ENCODE peak calls at places on chromosomes 16 and 17, in ten cellular contexts. One of them, this sample, is unnamed.

GRCh38 chr17:83064732-83065659 is 14.4 kb upstream of the METRNL start:
- DNase-seq in AG10803: no peak
- DNase-seq in GM23338: no peak
- DNase-seq in fibroblast of pulmonary artery: no peak
- DNase-seq in ovary: peak
- DNase-seq in right atrium auricular region: no peak
- DNase-seq in BE2C: peak
- DNase-seq in SK-N-SH: no peak
- DNase-seq in mucosa of descending colon: peak
- DNase-seq in IMR-90: no peak
- DNase-seq in this sample: no peak

GRCh38 chr17:67819722-67820121 is 5.6 kb upstream of the BPTF start:
- DNase-seq in SK-N-SH: no peak
- DNase-seq in BE2C: no peak
- DNase-seq in ovary: no peak
- DNase-seq in fibroblast of pulmonary artery: no peak
- DNase-seq in right atrium auricular region: no peak
- DNase-seq in mucosa of descending colon: no peak
- DNase-seq in GM23338: no peak
- DNase-seq in AG10803: no peak
- DNase-seq in IMR-90: no peak
- DNase-seq in this sample: no peak

GRCh38 chr17:4028436-4028835 is 64.2 kb upstream of the ATP2A3 start:
- DNase-seq in ovary: no peak
- DNase-seq in right atrium auricular region: no peak
- DNase-seq in SK-N-SH: no peak
- DNase-seq in BE2C: no peak
- DNase-seq in AG10803: no peak
- DNase-seq in fibroblast of pulmonary artery: no peak
- DNase-seq in GM23338: no peak
- DNase-seq in mucosa of descending colon: no peak
- DNase-seq in IMR-90: no peak
- DNase-seq in this sample: no peak

GRCh38 chr17:80507965-80508364 is 31.6 kb upstream of the NPTX1 start:
- DNase-seq in right atrium auricular region: no peak
- DNase-seq in BE2C: no peak
- DNase-seq in IMR-90: no peak
- DNase-seq in GM23338: no peak
- DNase-seq in AG10803: no peak
- DNase-seq in SK-N-SH: no peak
- DNase-seq in fibroblast of pulmonary artery: no peak
- DNase-seq in ovary: no peak
- DNase-seq in mucosa of descending colon: no peak
- DNase-seq in this sample: no peak

GRCh38 chr16:87240211-87241134 is 76.7 kb downstream of the C16orf95 start:
- DNase-seq in GM23338: no peak
- DNase-seq in right atrium auricular region: no peak
- DNase-seq in BE2C: no peak
- DNase-seq in IMR-90: peak
- DNase-seq in AG10803: peak
- DNase-seq in ovary: no peak
- DNase-seq in fibroblast of pulmonary artery: no peak
- DNase-seq in SK-N-SH: peak
- DNase-seq in mucosa of descending colon: no peak
- DNase-seq in this sample: no peak

GRCh38 chr17:81842725-81843504 is 8.1 kb upstream of the PPP1R27 start:
- DNase-seq in IMR-90: no peak
- DNase-seq in GM23338: no peak
- DNase-seq in mucosa of descending colon: no peak
- DNase-seq in right atrium auricular region: no peak
- DNase-seq in BE2C: no peak
- DNase-seq in fibroblast of pulmonary artery: no peak
- DNase-seq in SK-N-SH: no peak
- DNase-seq in ovary: peak
- DNase-seq in AG10803: peak
- DNase-seq in this sample: peak

GRCh38 chr17:79840204-79840988 is 1.2 kb upstream of the CBX4 start:
- DNase-seq in SK-N-SH: peak
- DNase-seq in AG10803: peak
- DNase-seq in ovary: peak
- DNase-seq in mucosa of descending colon: peak
- DNase-seq in IMR-90: peak
- DNase-seq in fibroblast of pulmonary artery: peak
- DNase-seq in BE2C: no peak
- DNase-seq in right atrium auricular region: peak
- DNase-seq in GM23338: peak
- DNase-seq in this sample: peak

GRCh38 chr16:23171234-23171948 is 11.2 kb upstream of the SCNN1G start:
- DNase-seq in IMR-90: peak
- DNase-seq in BE2C: no peak
- DNase-seq in mucosa of descending colon: no peak
- DNase-seq in AG10803: peak
- DNase-seq in right atrium auricular region: no peak
- DNase-seq in ovary: no peak
- DNase-seq in SK-N-SH: no peak
- DNase-seq in fibroblast of pulmonary artery: no peak
- DNase-seq in GM23338: no peak
- DNase-seq in this sample: peak

GRCh38 chr16:53022374-53022773 is 30.3 kb downstream of the CHD9NB start:
- DNase-seq in ovary: no peak
- DNase-seq in mucosa of descending colon: no peak
- DNase-seq in IMR-90: peak
- DNase-seq in BE2C: peak
- DNase-seq in SK-N-SH: peak
- DNase-seq in right atrium auricular region: no peak
- DNase-seq in AG10803: peak
- DNase-seq in GM23338: peak
- DNase-seq in fibroblast of pulmonary artery: peak
- DNase-seq in this sample: peak

GRCh38 chr16:27235055-27235937 is 32.0 kb downstream of the KDM8 start:
- DNase-seq in SK-N-SH: peak
- DNase-seq in ovary: peak
- DNase-seq in AG10803: peak
- DNase-seq in BE2C: peak
- DNase-seq in IMR-90: peak
- DNase-seq in fibroblast of pulmonary artery: peak
- DNase-seq in mucosa of descending colon: peak
- DNase-seq in GM23338: peak
- DNase-seq in right atrium auricular region: peak
- DNase-seq in this sample: peak

GRCh38 chr17:26818736-26819135 is 475.2 kb upstream of the WSB1 start:
- DNase-seq in mucosa of descending colon: no peak
- DNase-seq in ovary: no peak
- DNase-seq in BE2C: no peak
- DNase-seq in AG10803: peak
- DNase-seq in GM23338: peak
- DNase-seq in IMR-90: peak
- DNase-seq in fibroblast of pulmonary artery: peak
- DNase-seq in right atrium auricular region: no peak
- DNase-seq in SK-N-SH: no peak
- DNase-seq in this sample: peak

GRCh38 chr17:45298546-45299285 is 18.1 kb downstream of the MAP3K14 start:
- DNase-seq in IMR-90: no peak
- DNase-seq in SK-N-SH: no peak
- DNase-seq in GM23338: no peak
- DNase-seq in right atrium auricular region: no peak
- DNase-seq in ovary: no peak
- DNase-seq in BE2C: peak
- DNase-seq in fibroblast of pulmonary artery: no peak
- DNase-seq in mucosa of descending colon: no peak
- DNase-seq in AG10803: no peak
- DNase-seq in this sample: no peak

GRCh38 chr16:84292032-84292431 is 2.6 kb upstream of the WFDC1 start:
- DNase-seq in fibroblast of pulmonary artery: no peak
- DNase-seq in SK-N-SH: no peak
- DNase-seq in BE2C: no peak
- DNase-seq in GM23338: peak
- DNase-seq in IMR-90: no peak
- DNase-seq in right atrium auricular region: no peak
- DNase-seq in ovary: no peak
- DNase-seq in mucosa of descending colon: no peak
- DNase-seq in AG10803: no peak
- DNase-seq in this sample: no peak

GRCh38 chr17:3683054-3683511 is 12.9 kb downstream of the P2RX5 start:
- DNase-seq in SK-N-SH: peak
- DNase-seq in BE2C: peak
- DNase-seq in GM23338: peak
- DNase-seq in right atrium auricular region: no peak
- DNase-seq in fibroblast of pulmonary artery: peak
- DNase-seq in mucosa of descending colon: no peak
- DNase-seq in AG10803: no peak
- DNase-seq in ovary: no peak
- DNase-seq in IMR-90: no peak
- DNase-seq in this sample: no peak

GRCh38 chr16:64047207-64047606 is 1074.7 kb downstream of the CDH11 start:
- DNase-seq in mucosa of descending colon: no peak
- DNase-seq in right atrium auricular region: no peak
- DNase-seq in fibroblast of pulmonary artery: no peak
- DNase-seq in BE2C: no peak
- DNase-seq in GM23338: no peak
- DNase-seq in SK-N-SH: no peak
- DNase-seq in AG10803: no peak
- DNase-seq in IMR-90: no peak
- DNase-seq in ovary: no peak
- DNase-seq in this sample: no peak

GRCh38 chr16:30793508-30794069 is 6.6 kb upstream of the ZNF629 start:
- DNase-seq in AG10803: no peak
- DNase-seq in GM23338: no peak
- DNase-seq in fibroblast of pulmonary artery: no peak
- DNase-seq in mucosa of descending colon: no peak
- DNase-seq in SK-N-SH: no peak
- DNase-seq in right atrium auricular region: no peak
- DNase-seq in IMR-90: no peak
- DNase-seq in BE2C: no peak
- DNase-seq in ovary: no peak
- DNase-seq in this sample: no peak

GRCh38 chr16:67426950-67427349 is 4.0 kb upstream of the HSD11B2 start:
- DNase-seq in SK-N-SH: no peak
- DNase-seq in AG10803: no peak
- DNase-seq in right atrium auricular region: no peak
- DNase-seq in mucosa of descending colon: peak
- DNase-seq in BE2C: no peak
- DNase-seq in ovary: no peak
- DNase-seq in GM23338: no peak
- DNase-seq in fibroblast of pulmonary artery: no peak
- DNase-seq in IMR-90: no peak
- DNase-seq in this sample: no peak

DNA sequence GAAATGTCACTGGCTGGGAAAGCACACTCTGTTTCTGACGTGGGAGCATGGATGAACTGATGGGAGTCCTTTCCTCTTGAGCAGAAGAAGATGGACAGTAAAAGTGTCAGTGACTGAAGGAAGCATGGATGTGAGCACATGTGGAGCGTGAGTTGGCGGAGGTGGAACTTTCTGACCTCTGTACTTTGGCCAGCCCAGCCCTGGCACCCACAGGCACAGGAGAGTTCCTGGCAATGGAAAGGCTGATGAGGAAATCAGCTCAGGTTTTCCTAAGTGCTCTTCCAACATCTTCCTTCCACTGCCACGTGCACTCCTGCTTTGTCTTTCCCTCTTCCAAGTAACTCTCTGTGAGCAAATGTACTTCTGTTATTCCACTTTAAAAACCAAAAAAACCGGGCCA is 276.8 kb downstream of the NTN1 start:
- DNase-seq in fibroblast of pulmonary artery: no peak
- DNase-seq in ovary: no peak
- DNase-seq in IMR-90: no peak
- DNase-seq in AG10803: no peak
- DNase-seq in mucosa of descending colon: peak
- DNase-seq in right atrium auricular region: no peak
- DNase-seq in GM23338: no peak
- DNase-seq in BE2C: no peak
- DNase-seq in SK-N-SH: no peak
- DNase-seq in this sample: no peak
- H3K4me3 ChIP-seq in fibroblast of pulmonary artery: no peak
- H3K4me3 ChIP-seq in ovary: no peak
- H3K4me3 ChIP-seq in IMR-90: no peak
- H3K4me3 ChIP-seq in AG10803: no peak
- H3K4me3 ChIP-seq in mucosa of descending colon: no peak
- H3K4me3 ChIP-seq in right atrium auricular region: no peak
- H3K4me3 ChIP-seq in GM23338: no peak
- H3K4me3 ChIP-seq in BE2C: no peak
- H3K4me3 ChIP-seq in SK-N-SH: no peak
- H3K4me3 ChIP-seq in this sample: no peak

DNA sequence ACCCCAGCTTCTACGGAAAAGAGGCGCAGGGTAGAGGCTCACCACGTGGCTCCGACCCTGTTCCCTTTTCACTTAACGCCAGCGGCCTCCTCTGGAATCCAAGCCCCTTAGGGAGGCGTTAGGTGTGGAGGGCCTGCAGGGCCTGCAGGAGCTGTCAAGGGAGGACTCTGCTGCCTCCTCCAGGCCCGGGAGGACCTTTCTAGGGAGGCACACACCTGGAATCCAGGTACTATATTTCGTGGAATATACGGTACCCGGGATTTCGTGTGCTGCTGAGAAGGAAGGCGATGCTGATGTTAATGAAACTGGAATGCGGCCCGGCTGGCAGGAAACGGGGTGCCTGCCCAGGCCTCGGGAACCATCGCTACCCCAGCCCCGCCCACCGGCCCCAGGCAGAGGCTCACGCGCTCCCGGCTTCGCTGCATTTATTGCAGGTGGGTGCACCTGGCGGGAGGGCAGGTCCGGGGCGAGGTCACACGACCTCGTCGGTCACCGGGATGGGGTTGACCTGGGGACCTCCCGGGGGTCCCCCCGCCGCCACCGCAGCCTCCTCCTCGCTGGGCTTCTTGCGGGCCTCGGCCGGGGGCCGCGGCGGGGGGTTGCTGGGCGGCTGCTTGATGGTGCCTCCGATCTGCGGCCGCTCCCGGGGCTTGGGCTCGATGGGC is 4.6 kb downstream of the IL17C start:
- DNase-seq in IMR-90: no peak
- DNase-seq in BE2C: no peak
- DNase-seq in GM23338: peak
- DNase-seq in fibroblast of pulmonary artery: no peak
- DNase-seq in mucosa of descending colon: peak
- DNase-seq in AG10803: no peak
- DNase-seq in ovary: no peak
- DNase-seq in right atrium auricular region: no peak
- DNase-seq in SK-N-SH: no peak
- DNase-seq in this sample: no peak
- TF ChIP-seq CTCF in IMR-90: no peak
- TF ChIP-seq CTCF in BE2C: no peak
- TF ChIP-seq CTCF in GM23338: peak
- TF ChIP-seq CTCF in fibroblast of pulmonary artery: no peak
- TF ChIP-seq CTCF in mucosa of descending colon: no peak
- TF ChIP-seq CTCF in AG10803: no peak
- TF ChIP-seq CTCF in ovary: no peak
- TF ChIP-seq CTCF in right atrium auricular region: no peak
- TF ChIP-seq CTCF in SK-N-SH: no peak
- TF ChIP-seq CTCF in this sample: no peak

GRCh38 chr16:789451-789850 is 1.0 kb downstream of the CHTF18 start:
- DNase-seq in AG10803: no peak
- DNase-seq in GM23338: no peak
- DNase-seq in BE2C: no peak
- DNase-seq in SK-N-SH: no peak
- DNase-seq in mucosa of descending colon: no peak
- DNase-seq in ovary: no peak
- DNase-seq in fibroblast of pulmonary artery: no peak
- DNase-seq in right atrium auricular region: no peak
- DNase-seq in IMR-90: no peak
- DNase-seq in this sample: no peak
- H3K4me3 ChIP-seq in AG10803: peak
- H3K4me3 ChIP-seq in GM23338: peak
- H3K4me3 ChIP-seq in BE2C: peak
- H3K4me3 ChIP-seq in SK-N-SH: peak
- H3K4me3 ChIP-seq in mucosa of descending colon: no peak
- H3K4me3 ChIP-seq in ovary: no peak
- H3K4me3 ChIP-seq in fibroblast of pulmonary artery: peak
- H3K4me3 ChIP-seq in right atrium auricular region: no peak
- H3K4me3 ChIP-seq in IMR-90: no peak
- H3K4me3 ChIP-seq in this sample: peak

GRCh38 chr16:9859706-9860105 is 322.5 kb downstream of the GRIN2A start:
- DNase-seq in right atrium auricular region: no peak
- DNase-seq in AG10803: peak
- DNase-seq in GM23338: no peak
- DNase-seq in SK-N-SH: no peak
- DNase-seq in IMR-90: no peak
- DNase-seq in mucosa of descending colon: no peak
- DNase-seq in ovary: no peak
- DNase-seq in fibroblast of pulmonary artery: no peak
- DNase-seq in BE2C: no peak
- DNase-seq in this sample: no peak
- TF ChIP-seq CTCF in right atrium auricular region: no peak
- TF ChIP-seq CTCF in AG10803: no peak
- TF ChIP-seq CTCF in GM23338: no peak
- TF ChIP-seq CTCF in SK-N-SH: no peak
- TF ChIP-seq CTCF in IMR-90: no peak
- TF ChIP-seq CTCF in mucosa of descending colon: no peak
- TF ChIP-seq CTCF in ovary: no peak
- TF ChIP-seq CTCF in fibroblast of pulmonary artery: no peak
- TF ChIP-seq CTCF in BE2C: no peak
- TF ChIP-seq CTCF in this sample: no peak

This sample was measured in fibroblast of the aortic adventitia.